ENCODE peak calls at places on chromosomes 12 and 14, in five cellular contexts. One of them, this sample, is unnamed.

GRCh38 chr14:72850360-72850759 is 43.5 kb downstream of the DPF3 start:
- DNase-seq in fibroblast of pulmonary artery: no peak
- DNase-seq in progenitor cell of endocrine pancreas: no peak
- DNase-seq in CD4-positive, alpha-beta T cell: no peak
- DNase-seq in glutamatergic neuron: no peak
- DNase-seq in this sample: no peak

GRCh38 chr14:68563256-68564131 is 229.4 kb downstream of the ZFP36L1 start:
- DNase-seq in CD4-positive, alpha-beta T cell: no peak
- DNase-seq in progenitor cell of endocrine pancreas: no peak
- DNase-seq in fibroblast of pulmonary artery: peak
- DNase-seq in glutamatergic neuron: no peak
- DNase-seq in this sample: no peak

GRCh38 chr12:10031771-10032175 is 1.3 kb downstream of the CLEC9A start:
- DNase-seq in progenitor cell of endocrine pancreas: no peak
- DNase-seq in CD4-positive, alpha-beta T cell: no peak
- DNase-seq in fibroblast of pulmonary artery: peak
- DNase-seq in glutamatergic neuron: no peak
- DNase-seq in this sample: no peak

GRCh38 chr12:45660330-45660729 is 69.2 kb upstream of the ARID2 start:
- DNase-seq in fibroblast of pulmonary artery: peak
- DNase-seq in glutamatergic neuron: no peak
- DNase-seq in progenitor cell of endocrine pancreas: no peak
- DNase-seq in CD4-positive, alpha-beta T cell: no peak
- DNase-seq in this sample: no peak

GRCh38 chr12:55745361-55746146 is 2.6 kb downstream of the GDF11 start:
- DNase-seq in progenitor cell of endocrine pancreas: peak
- DNase-seq in glutamatergic neuron: peak
- DNase-seq in fibroblast of pulmonary artery: peak
- DNase-seq in CD4-positive, alpha-beta T cell: no peak
- DNase-seq in this sample: no peak

GRCh38 chr12:112321277-112321676 is 61.0 kb downstream of the HECTD4 start:
- DNase-seq in fibroblast of pulmonary artery: no peak
- DNase-seq in progenitor cell of endocrine pancreas: no peak
- DNase-seq in CD4-positive, alpha-beta T cell: no peak
- DNase-seq in glutamatergic neuron: no peak
- DNase-seq in this sample: no peak

GRCh38 chr12:116665666-116666304 is 72.1 kb downstream of the SPRING1 start:
- DNase-seq in fibroblast of pulmonary artery: no peak
- DNase-seq in progenitor cell of endocrine pancreas: no peak
- DNase-seq in glutamatergic neuron: no peak
- DNase-seq in CD4-positive, alpha-beta T cell: no peak
- DNase-seq in this sample: no peak

GRCh38 chr12:82415402-82415801 is 57.1 kb downstream of the METTL25 start:
- DNase-seq in CD4-positive, alpha-beta T cell: no peak
- DNase-seq in progenitor cell of endocrine pancreas: no peak
- DNase-seq in fibroblast of pulmonary artery: peak
- DNase-seq in glutamatergic neuron: no peak
- DNase-seq in this sample: no peak

GRCh38 chr12:94783862-94784261 is 133.5 kb upstream of the TMCC3 start:
- DNase-seq in fibroblast of pulmonary artery: peak
- DNase-seq in glutamatergic neuron: no peak
- DNase-seq in progenitor cell of endocrine pancreas: no peak
- DNase-seq in CD4-positive, alpha-beta T cell: no peak
- DNase-seq in this sample: no peak

GRCh38 chr14:104797112-104798044 is 1.8 kb upstream of the AKT1 start:
- DNase-seq in progenitor cell of endocrine pancreas: no peak
- DNase-seq in glutamatergic neuron: peak
- DNase-seq in CD4-positive, alpha-beta T cell: no peak
- DNase-seq in fibroblast of pulmonary artery: no peak
- DNase-seq in this sample: peak

GRCh38 chr12:114895081-114895480 is 211.1 kb upstream of the TBX3 start:
- DNase-seq in glutamatergic neuron: no peak
- DNase-seq in progenitor cell of endocrine pancreas: no peak
- DNase-seq in CD4-positive, alpha-beta T cell: no peak
- DNase-seq in fibroblast of pulmonary artery: no peak
- DNase-seq in this sample: no peak

GRCh38 chr12:92608418-92609091 is 94.2 kb upstream of the PLEKHG7 start:
- DNase-seq in CD4-positive, alpha-beta T cell: no peak
- DNase-seq in progenitor cell of endocrine pancreas: no peak
- DNase-seq in fibroblast of pulmonary artery: peak
- DNase-seq in glutamatergic neuron: no peak
- DNase-seq in this sample: no peak

GRCh38 chr12:76255692-76256091 is 92.5 kb downstream of the BBS10 start:
- DNase-seq in progenitor cell of endocrine pancreas: no peak
- DNase-seq in glutamatergic neuron: no peak
- DNase-seq in fibroblast of pulmonary artery: no peak
- DNase-seq in CD4-positive, alpha-beta T cell: no peak
- DNase-seq in this sample: no peak

GRCh38 chr14:30748343-30748742 is 126.0 kb upstream of the COCH start:
- DNase-seq in glutamatergic neuron: no peak
- DNase-seq in fibroblast of pulmonary artery: no peak
- DNase-seq in progenitor cell of endocrine pancreas: no peak
- DNase-seq in CD4-positive, alpha-beta T cell: no peak
- DNase-seq in this sample: no peak

GRCh38 chr12:50659690-50660424 is 104.0 kb upstream of the ATF1 start:
- DNase-seq in glutamatergic neuron: no peak
- DNase-seq in CD4-positive, alpha-beta T cell: no peak
- DNase-seq in progenitor cell of endocrine pancreas: no peak
- DNase-seq in fibroblast of pulmonary artery: no peak
- DNase-seq in this sample: no peak

GRCh38 chr14:103041464-103041863 is 15.9 kb downstream of the CDC42BPB start:
- DNase-seq in fibroblast of pulmonary artery: no peak
- DNase-seq in CD4-positive, alpha-beta T cell: no peak
- DNase-seq in progenitor cell of endocrine pancreas: no peak
- DNase-seq in glutamatergic neuron: no peak
- DNase-seq in this sample: no peak

GRCh38 chr12:63319386-63319785 is 168.4 kb upstream of the AVPR1A start:
- DNase-seq in glutamatergic neuron: no peak
- DNase-seq in CD4-positive, alpha-beta T cell: no peak
- DNase-seq in progenitor cell of endocrine pancreas: no peak
- DNase-seq in fibroblast of pulmonary artery: no peak
- DNase-seq in this sample: no peak

GRCh38 chr14:104820669-104821228 is 19.8 kb downstream of the ZBTB42 start:
- DNase-seq in fibroblast of pulmonary artery: peak
- DNase-seq in CD4-positive, alpha-beta T cell: no peak
- DNase-seq in glutamatergic neuron: peak
- DNase-seq in progenitor cell of endocrine pancreas: no peak
- DNase-seq in this sample: no peak

GRCh38 chr12:51131745-51132521 is 41.0 kb downstream of the TFCP2 start:
- DNase-seq in glutamatergic neuron: no peak
- DNase-seq in CD4-positive, alpha-beta T cell: no peak
- DNase-seq in progenitor cell of endocrine pancreas: no peak
- DNase-seq in fibroblast of pulmonary artery: no peak
- DNase-seq in this sample: no peak

GRCh38 chr14:24368562-24369252 is 723 bp downstream of the NFATC4 start:
- DNase-seq in progenitor cell of endocrine pancreas: peak
- DNase-seq in CD4-positive, alpha-beta T cell: no peak
- DNase-seq in fibroblast of pulmonary artery: peak
- DNase-seq in glutamatergic neuron: peak
- DNase-seq in this sample: peak

GRCh38 chr12:54993181-54993835 is 8.7 kb upstream of the TESPA1 start:
- DNase-seq in CD4-positive, alpha-beta T cell: peak
- DNase-seq in progenitor cell of endocrine pancreas: peak
- DNase-seq in fibroblast of pulmonary artery: peak
- DNase-seq in glutamatergic neuron: no peak
- DNase-seq in this sample: no peak

GRCh38 chr14:35068238-35069012 is 22.4 kb downstream of the FAM177A1 start:
- DNase-seq in fibroblast of pulmonary artery: peak
- DNase-seq in glutamatergic neuron: no peak
- DNase-seq in CD4-positive, alpha-beta T cell: no peak
- DNase-seq in progenitor cell of endocrine pancreas: no peak
- DNase-seq in this sample: no peak

GRCh38 chr12:102433304-102433703 is 47.1 kb downstream of the IGF1 start:
- DNase-seq in fibroblast of pulmonary artery: no peak
- DNase-seq in progenitor cell of endocrine pancreas: no peak
- DNase-seq in glutamatergic neuron: no peak
- DNase-seq in CD4-positive, alpha-beta T cell: no peak
- DNase-seq in this sample: no peak

GRCh38 chr12:123934829-123935228 is 37.8 kb downstream of the CCDC92 start:
- DNase-seq in progenitor cell of endocrine pancreas: no peak
- DNase-seq in glutamatergic neuron: no peak
- DNase-seq in CD4-positive, alpha-beta T cell: no peak
- DNase-seq in fibroblast of pulmonary artery: peak
- DNase-seq in this sample: no peak

GRCh38 chr14:101912841-101913240 is 51.5 kb upstream of the DYNC1H1 start:
- DNase-seq in fibroblast of pulmonary artery: no peak
- DNase-seq in glutamatergic neuron: no peak
- DNase-seq in progenitor cell of endocrine pancreas: no peak
- DNase-seq in CD4-positive, alpha-beta T cell: no peak
- DNase-seq in this sample: no peak

GRCh38 chr12:57242329-57242690 is 8.7 kb downstream of the STAC3 start:
- DNase-seq in glutamatergic neuron: no peak
- DNase-seq in progenitor cell of endocrine pancreas: no peak
- DNase-seq in fibroblast of pulmonary artery: no peak
- DNase-seq in CD4-positive, alpha-beta T cell: no peak
- DNase-seq in this sample: no peak

GRCh38 chr14:68797180-68797670 is 4.4 kb upstream of the ZFP36L1 start:
- DNase-seq in glutamatergic neuron: peak
- DNase-seq in CD4-positive, alpha-beta T cell: no peak
- DNase-seq in progenitor cell of endocrine pancreas: no peak
- DNase-seq in fibroblast of pulmonary artery: no peak
- DNase-seq in this sample: no peak

GRCh38 chr12:101414533-101415119 is 7.1 kb upstream of the ARL1 start:
- DNase-seq in CD4-positive, alpha-beta T cell: no peak
- DNase-seq in progenitor cell of endocrine pancreas: no peak
- DNase-seq in fibroblast of pulmonary artery: peak
- DNase-seq in glutamatergic neuron: no peak
- DNase-seq in this sample: no peak

GRCh38 chr14:25111061-25111601 is 61.2 kb upstream of the STXBP6 start:
- DNase-seq in progenitor cell of endocrine pancreas: no peak
- DNase-seq in fibroblast of pulmonary artery: peak
- DNase-seq in glutamatergic neuron: no peak
- DNase-seq in CD4-positive, alpha-beta T cell: no peak
- DNase-seq in this sample: no peak

GRCh38 chr14:38882533-38882932 is 220.5 kb downstream of the SEC23A start:
- DNase-seq in fibroblast of pulmonary artery: no peak
- DNase-seq in progenitor cell of endocrine pancreas: no peak
- DNase-seq in glutamatergic neuron: no peak
- DNase-seq in CD4-positive, alpha-beta T cell: no peak
- DNase-seq in this sample: no peak

GRCh38 chr12:13195848-13196301 is 651 bp upstream of the EMP1 start:
- DNase-seq in progenitor cell of endocrine pancreas: no peak
- DNase-seq in fibroblast of pulmonary artery: no peak
- DNase-seq in glutamatergic neuron: no peak
- DNase-seq in CD4-positive, alpha-beta T cell: no peak
- DNase-seq in this sample: no peak

GRCh38 chr12:5577239-5577638 is 145.3 kb downstream of the NTF3 start:
- DNase-seq in fibroblast of pulmonary artery: no peak
- DNase-seq in glutamatergic neuron: no peak
- DNase-seq in CD4-positive, alpha-beta T cell: no peak
- DNase-seq in progenitor cell of endocrine pancreas: no peak
- DNase-seq in this sample: no peak

GRCh38 chr14:84399296-84399910 is 1130.5 kb upstream of the FLRT2 start:
- DNase-seq in glutamatergic neuron: no peak
- DNase-seq in CD4-positive, alpha-beta T cell: no peak
- DNase-seq in progenitor cell of endocrine pancreas: no peak
- DNase-seq in fibroblast of pulmonary artery: no peak
- DNase-seq in this sample: no peak

GRCh38 chr14:50055461-50056228 is 60.7 kb downstream of the VCPKMT start:
- DNase-seq in fibroblast of pulmonary artery: no peak
- DNase-seq in CD4-positive, alpha-beta T cell: no peak
- DNase-seq in progenitor cell of endocrine pancreas: no peak
- DNase-seq in glutamatergic neuron: no peak
- DNase-seq in this sample: no peak
- TF ChIP-seq CTCF in fibroblast of pulmonary artery: no peak
- TF ChIP-seq CTCF in CD4-positive, alpha-beta T cell: no peak
- TF ChIP-seq CTCF in progenitor cell of endocrine pancreas: no peak
- TF ChIP-seq CTCF in glutamatergic neuron: no peak
- TF ChIP-seq CTCF in this sample: no peak

DNA sequence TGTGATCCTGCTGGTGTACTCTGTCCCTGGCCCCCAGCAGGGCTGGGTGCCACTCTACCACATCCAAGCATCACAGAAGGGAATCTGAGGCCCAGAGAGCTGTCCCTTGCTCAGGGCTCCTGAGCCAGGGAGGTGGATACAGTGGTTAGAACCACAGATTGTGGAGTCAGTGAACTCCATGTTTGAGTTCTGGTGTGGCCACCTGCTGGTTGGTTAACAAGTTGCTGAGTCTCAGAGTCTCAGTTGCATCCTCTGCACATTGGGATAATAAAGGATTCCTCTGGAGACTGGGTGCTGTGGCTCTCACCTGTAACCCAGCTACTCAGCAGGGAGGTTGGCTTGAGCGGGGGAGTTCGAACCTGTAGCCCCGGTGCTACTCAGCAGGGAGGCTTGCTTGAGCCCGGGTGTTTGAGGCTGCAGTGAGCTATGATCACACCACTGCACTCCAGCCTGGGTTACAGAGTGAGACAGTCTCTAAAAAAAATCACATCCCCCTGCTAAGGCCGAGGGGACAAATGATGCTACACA is 39.4 kb downstream of the MVK start:
- DNase-seq in CD4-positive, alpha-beta T cell: no peak
- DNase-seq in fibroblast of pulmonary artery: peak
- DNase-seq in progenitor cell of endocrine pancreas: no peak
- DNase-seq in glutamatergic neuron: no peak
- DNase-seq in this sample: no peak
- TF ChIP-seq CTCF in CD4-positive, alpha-beta T cell: no peak
- TF ChIP-seq CTCF in fibroblast of pulmonary artery: peak
- TF ChIP-seq CTCF in progenitor cell of endocrine pancreas: peak
- TF ChIP-seq CTCF in glutamatergic neuron: peak
- TF ChIP-seq CTCF in this sample: no peak

DNA sequence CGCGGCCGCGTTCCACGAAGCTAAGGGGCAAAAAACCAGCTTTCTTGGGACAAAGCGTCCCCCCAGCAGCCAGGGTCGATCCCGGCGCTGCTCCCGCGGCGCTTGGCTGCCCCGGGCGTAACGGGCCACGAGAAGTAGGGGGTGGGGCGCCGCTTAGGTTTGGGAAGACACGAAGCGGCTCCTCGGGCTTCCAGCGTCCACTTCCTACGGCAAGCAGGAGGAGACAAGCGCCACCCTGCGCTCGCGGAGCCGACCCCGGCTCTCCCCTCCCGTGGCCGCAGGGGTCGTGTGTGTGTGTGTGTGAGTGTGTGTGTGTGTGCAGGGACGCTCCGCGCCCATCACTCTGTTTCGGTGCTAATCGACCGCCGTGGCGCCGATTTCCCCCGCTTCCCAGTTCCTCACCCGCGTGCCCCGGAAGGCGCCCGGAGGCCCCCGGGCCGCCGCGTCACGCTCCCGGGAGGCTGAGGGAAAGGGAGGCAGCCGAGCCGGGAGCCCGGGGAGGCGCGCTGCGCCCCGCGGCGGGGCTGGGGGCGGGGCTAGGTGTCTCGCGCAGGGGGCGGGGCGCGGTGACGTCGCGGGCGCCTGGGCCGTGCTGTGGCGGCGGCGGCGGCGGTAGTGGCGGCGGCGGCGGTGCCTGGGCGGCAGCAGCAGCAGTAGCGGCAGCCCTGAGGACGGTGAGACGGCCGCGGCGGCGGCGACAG is at the start of gene ERC1:
- DNase-seq in glutamatergic neuron: peak
- DNase-seq in CD4-positive, alpha-beta T cell: peak
- DNase-seq in progenitor cell of endocrine pancreas: peak
- DNase-seq in fibroblast of pulmonary artery: peak
- DNase-seq in this sample: peak
- TF ChIP-seq CTCF in glutamatergic neuron: no peak
- TF ChIP-seq CTCF in CD4-positive, alpha-beta T cell: no peak
- TF ChIP-seq CTCF in progenitor cell of endocrine pancreas: peak
- TF ChIP-seq CTCF in fibroblast of pulmonary artery: no peak
- TF ChIP-seq CTCF in this sample: no peak

GRCh38 chr14:21933681-21934080 is 260.1 kb upstream of the OR4E1 start:
- DNase-seq in glutamatergic neuron: no peak
- DNase-seq in CD4-positive, alpha-beta T cell: no peak
- DNase-seq in progenitor cell of endocrine pancreas: no peak
- DNase-seq in fibroblast of pulmonary artery: no peak
- DNase-seq in this sample: no peak
- TF ChIP-seq CTCF in glutamatergic neuron: peak
- TF ChIP-seq CTCF in CD4-positive, alpha-beta T cell: peak
- TF ChIP-seq CTCF in progenitor cell of endocrine pancreas: peak
- TF ChIP-seq CTCF in fibroblast of pulmonary artery: no peak
- TF ChIP-seq CTCF in this sample: no peak

GRCh38 chr12:64699504-64700115 is 59.6 kb downstream of the GNS start:
- DNase-seq in glutamatergic neuron: no peak
- DNase-seq in progenitor cell of endocrine pancreas: no peak
- DNase-seq in CD4-positive, alpha-beta T cell: no peak
- DNase-seq in fibroblast of pulmonary artery: peak
- DNase-seq in this sample: no peak
- TF ChIP-seq CTCF in glutamatergic neuron: no peak
- TF ChIP-seq CTCF in progenitor cell of endocrine pancreas: no peak
- TF ChIP-seq CTCF in CD4-positive, alpha-beta T cell: no peak
- TF ChIP-seq CTCF in fibroblast of pulmonary artery: no peak
- TF ChIP-seq CTCF in this sample: no peak

This sample was measured in activated B cell treated with CpG ODN at 0.5 μM for 24 hours.